ENCODE peak calls at places on chromosome 4, in eight cellular contexts. One of them, this sample, is unnamed.
A peak's percentile ranks its signal among the peaks of the same experiment; 100 is the strongest.

GRCh38 chr4:152010680-152011079 is 249.9 kb upstream of the GATB start:
- DNase-seq in colonic mucosa: no peak
- DNase-seq in coronary artery: no peak
- DNase-seq in pancreas: no peak
- DNase-seq in breast epithelium: no peak
- DNase-seq in right lobe of liver: no peak
- DNase-seq in AG04449: no peak
- DNase-seq in cardiac muscle cell: no peak
- DNase-seq in this sample: no peak

GRCh38 chr4:161555689-161556660 is 607.8 kb downstream of the FSTL5 start:
- DNase-seq in colonic mucosa: no peak
- DNase-seq in coronary artery: no peak
- DNase-seq in pancreas: no peak
- DNase-seq in breast epithelium: no peak
- DNase-seq in right lobe of liver: no peak
- DNase-seq in AG04449: no peak
- DNase-seq in cardiac muscle cell: no peak
- DNase-seq in this sample: peak; percentile 81

GRCh38 chr4:139767168-139767567 is 101.5 kb downstream of the MGST2 start:
- DNase-seq in colonic mucosa: no peak
- DNase-seq in coronary artery: peak; percentile 7
- DNase-seq in pancreas: no peak
- DNase-seq in breast epithelium: no peak
- DNase-seq in right lobe of liver: no peak
- DNase-seq in AG04449: peak; percentile 77
- DNase-seq in cardiac muscle cell: no peak
- DNase-seq in this sample: peak; percentile 28

GRCh38 chr4:188143731-188144130 is 4.5 kb downstream of the TRIML1 start:
- DNase-seq in colonic mucosa: no peak
- DNase-seq in coronary artery: no peak
- DNase-seq in pancreas: no peak
- DNase-seq in breast epithelium: no peak
- DNase-seq in right lobe of liver: no peak
- DNase-seq in AG04449: no peak
- DNase-seq in cardiac muscle cell: peak; percentile 39
- DNase-seq in this sample: no peak

GRCh38 chr4:100981447-100982204 is 365.7 kb downstream of the PPP3CA start:
- DNase-seq in colonic mucosa: no peak
- DNase-seq in coronary artery: no peak
- DNase-seq in pancreas: no peak
- DNase-seq in breast epithelium: no peak
- DNase-seq in right lobe of liver: no peak
- DNase-seq in AG04449: peak; percentile 24
- DNase-seq in cardiac muscle cell: no peak
- DNase-seq in this sample: peak; percentile 66

GRCh38 chr4:122500852-122501501 is 44.5 kb upstream of the IL2 start:
- DNase-seq in colonic mucosa: no peak
- DNase-seq in coronary artery: no peak
- DNase-seq in pancreas: no peak
- DNase-seq in breast epithelium: no peak
- DNase-seq in right lobe of liver: no peak
- DNase-seq in AG04449: no peak
- DNase-seq in cardiac muscle cell: no peak
- DNase-seq in this sample: peak; percentile 65

GRCh38 chr4:22635692-22636091 is 57.0 kb upstream of the GBA3 start:
- DNase-seq in colonic mucosa: no peak
- DNase-seq in coronary artery: no peak
- DNase-seq in pancreas: no peak
- DNase-seq in breast epithelium: no peak
- DNase-seq in right lobe of liver: peak; percentile 34
- DNase-seq in AG04449: no peak
- DNase-seq in cardiac muscle cell: no peak
- DNase-seq in this sample: no peak

GRCh38 chr4:86118696-86119095 is 241.2 kb downstream of the MAPK10 start:
- DNase-seq in colonic mucosa: no peak
- DNase-seq in coronary artery: no peak
- DNase-seq in pancreas: no peak
- DNase-seq in breast epithelium: no peak
- DNase-seq in right lobe of liver: no peak
- DNase-seq in AG04449: no peak
- DNase-seq in cardiac muscle cell: no peak
- DNase-seq in this sample: no peak

GRCh38 chr4:55296076-55296475 is 50.0 kb upstream of the SRD5A3 start:
- DNase-seq in colonic mucosa: no peak
- DNase-seq in coronary artery: no peak
- DNase-seq in pancreas: no peak
- DNase-seq in breast epithelium: no peak
- DNase-seq in right lobe of liver: no peak
- DNase-seq in AG04449: no peak
- DNase-seq in cardiac muscle cell: no peak
- DNase-seq in this sample: no peak

GRCh38 chr4:67520141-67520540 is 25.2 kb downstream of the CENPC start:
- DNase-seq in colonic mucosa: no peak
- DNase-seq in coronary artery: no peak
- DNase-seq in pancreas: no peak
- DNase-seq in breast epithelium: no peak
- DNase-seq in right lobe of liver: no peak
- DNase-seq in AG04449: no peak
- DNase-seq in cardiac muscle cell: no peak
- DNase-seq in this sample: no peak

GRCh38 chr4:140568507-140569306 is at the start of gene UCP1:
- DNase-seq in colonic mucosa: peak; percentile 21
- DNase-seq in coronary artery: no peak
- DNase-seq in pancreas: peak; percentile 45
- DNase-seq in breast epithelium: no peak
- DNase-seq in right lobe of liver: peak; percentile 25
- DNase-seq in AG04449: no peak
- DNase-seq in cardiac muscle cell: peak; percentile 72
- DNase-seq in this sample: peak; percentile 3

DNA sequence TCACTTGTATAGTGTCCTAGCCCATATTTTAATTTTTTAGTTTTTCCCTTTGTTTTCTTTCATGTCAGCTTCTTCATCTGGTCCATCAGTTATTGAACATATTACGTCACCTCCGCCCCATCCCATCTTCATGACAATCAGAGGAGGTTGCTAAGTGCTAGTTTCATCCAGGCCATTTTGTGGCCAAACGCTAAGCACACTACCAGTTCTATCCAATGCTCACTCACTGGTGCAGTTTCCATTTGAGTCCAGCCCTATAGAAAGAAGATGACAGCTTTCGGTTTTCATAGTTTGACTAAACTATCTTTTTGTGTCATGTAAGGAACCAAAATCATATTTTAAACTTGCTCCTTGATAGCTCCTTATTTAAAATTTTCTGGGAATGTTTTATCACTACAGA is 304.2 kb downstream of the TENM3 start:
- DNase-seq in colonic mucosa: no peak
- DNase-seq in coronary artery: no peak
- DNase-seq in pancreas: no peak
- DNase-seq in breast epithelium: no peak
- DNase-seq in right lobe of liver: no peak
- DNase-seq in AG04449: no peak
- DNase-seq in cardiac muscle cell: no peak
- DNase-seq in this sample: no peak
- TF ChIP-seq CTCF in colonic mucosa: no peak
- TF ChIP-seq CTCF in coronary artery: no peak
- TF ChIP-seq CTCF in pancreas: no peak
- TF ChIP-seq CTCF in breast epithelium: no peak
- TF ChIP-seq CTCF in right lobe of liver: no peak
- TF ChIP-seq CTCF in AG04449: no peak
- TF ChIP-seq CTCF in cardiac muscle cell: no peak
- TF ChIP-seq CTCF in this sample: no peak

GRCh38 chr4:17558941-17559708 is 17.9 kb upstream of the LAP3 start:
- DNase-seq in colonic mucosa: no peak
- DNase-seq in coronary artery: no peak
- DNase-seq in pancreas: no peak
- DNase-seq in breast epithelium: no peak
- DNase-seq in right lobe of liver: no peak
- DNase-seq in AG04449: no peak
- DNase-seq in cardiac muscle cell: no peak
- DNase-seq in this sample: no peak
- H3K4me3 ChIP-seq in colonic mucosa: no peak overlapping the region
- H3K4me3 ChIP-seq in coronary artery: no peak overlapping the region
- H3K4me3 ChIP-seq in pancreas: no peak overlapping the region
- H3K4me3 ChIP-seq in breast epithelium: no peak overlapping the region
- H3K4me3 ChIP-seq in right lobe of liver: no peak overlapping the region
- H3K4me3 ChIP-seq in AG04449: no peak overlapping the region
- H3K4me3 ChIP-seq in cardiac muscle cell: no peak overlapping the region
- H3K4me3 ChIP-seq in this sample: no peak overlapping the region

GRCh38 chr4:2402453-2402852 is 16.0 kb downstream of the ZFYVE28 start:
- DNase-seq in colonic mucosa: no peak
- DNase-seq in coronary artery: no peak
- DNase-seq in pancreas: no peak
- DNase-seq in breast epithelium: no peak
- DNase-seq in right lobe of liver: no peak
- DNase-seq in AG04449: no peak
- DNase-seq in cardiac muscle cell: no peak
- DNase-seq in this sample: peak; percentile 27

GRCh38 chr4:2401610-2401983 is 16.8 kb downstream of the ZFYVE28 start:
- DNase-seq in colonic mucosa: no peak
- DNase-seq in coronary artery: no peak
- DNase-seq in pancreas: no peak
- DNase-seq in breast epithelium: no peak
- DNase-seq in right lobe of liver: no peak
- DNase-seq in AG04449: no peak
- DNase-seq in cardiac muscle cell: no peak
- DNase-seq in this sample: no peak

GRCh38 chr4:2402941-2403340 is 15.5 kb downstream of the ZFYVE28 start:
- DNase-seq in colonic mucosa: no peak
- DNase-seq in coronary artery: no peak
- DNase-seq in pancreas: no peak
- DNase-seq in breast epithelium: no peak
- DNase-seq in right lobe of liver: no peak
- DNase-seq in AG04449: no peak
- DNase-seq in cardiac muscle cell: no peak
- DNase-seq in this sample: no peak

GRCh38 chr4:2400841-2401609 is 17.4 kb downstream of the ZFYVE28 start:
- DNase-seq in colonic mucosa: no peak
- DNase-seq in coronary artery: no peak
- DNase-seq in pancreas: peak; percentile 68
- DNase-seq in breast epithelium: no peak
- DNase-seq in right lobe of liver: no peak
- DNase-seq in AG04449: no peak
- DNase-seq in cardiac muscle cell: no peak
- DNase-seq in this sample: no peak

GRCh38 chr4:2402053-2402452 is 16.4 kb downstream of the ZFYVE28 start:
- DNase-seq in colonic mucosa: peak; percentile 91
- DNase-seq in coronary artery: no peak
- DNase-seq in pancreas: peak; percentile 78
- DNase-seq in breast epithelium: peak; percentile 32
- DNase-seq in right lobe of liver: peak; percentile 77
- DNase-seq in AG04449: no peak
- DNase-seq in cardiac muscle cell: peak; percentile 89
- DNase-seq in this sample: peak; percentile 40
- TF ChIP-seq CTCF in colonic mucosa: no peak
- TF ChIP-seq CTCF in coronary artery: no peak
- TF ChIP-seq CTCF in pancreas: no peak
- TF ChIP-seq CTCF in breast epithelium: no peak
- TF ChIP-seq CTCF in right lobe of liver: no peak
- TF ChIP-seq CTCF in AG04449: no peak
- TF ChIP-seq CTCF in cardiac muscle cell: no peak
- TF ChIP-seq CTCF in this sample: no peak

GRCh38 chr4:98662619-98663225 is 4.3 kb upstream of the TSPAN5 start:
- DNase-seq in colonic mucosa: no peak
- DNase-seq in coronary artery: no peak
- DNase-seq in pancreas: no peak
- DNase-seq in breast epithelium: no peak
- DNase-seq in right lobe of liver: no peak
- DNase-seq in AG04449: no peak
- DNase-seq in cardiac muscle cell: no peak
- DNase-seq in this sample: no peak
- H3K4me3 ChIP-seq in colonic mucosa: no peak overlapping the region
- H3K4me3 ChIP-seq in coronary artery: no peak overlapping the region
- H3K4me3 ChIP-seq in pancreas: no peak overlapping the region
- H3K4me3 ChIP-seq in breast epithelium: no peak overlapping the region
- H3K4me3 ChIP-seq in right lobe of liver: no peak overlapping the region
- H3K4me3 ChIP-seq in AG04449: no peak overlapping the region
- H3K4me3 ChIP-seq in cardiac muscle cell: no peak overlapping the region
- H3K4me3 ChIP-seq in this sample: no peak overlapping the region

GRCh38 chr4:119138046-119138445 is 2.4 kb downstream of the MYOZ2 start:
- DNase-seq in colonic mucosa: no peak
- DNase-seq in coronary artery: no peak
- DNase-seq in pancreas: no peak
- DNase-seq in breast epithelium: no peak
- DNase-seq in right lobe of liver: no peak
- DNase-seq in AG04449: no peak
- DNase-seq in cardiac muscle cell: peak; percentile 64
- DNase-seq in this sample: peak; percentile 72

GRCh38 chr4:119139316-119139715 is 3.7 kb downstream of the MYOZ2 start:
- DNase-seq in colonic mucosa: no peak
- DNase-seq in coronary artery: no peak
- DNase-seq in pancreas: no peak
- DNase-seq in breast epithelium: no peak
- DNase-seq in right lobe of liver: no peak
- DNase-seq in AG04449: no peak
- DNase-seq in cardiac muscle cell: no peak
- DNase-seq in this sample: peak; percentile 57

GRCh38 chr4:119139822-119140252 is 4.2 kb downstream of the MYOZ2 start:
- DNase-seq in colonic mucosa: no peak
- DNase-seq in coronary artery: no peak
- DNase-seq in pancreas: no peak
- DNase-seq in breast epithelium: no peak
- DNase-seq in right lobe of liver: no peak
- DNase-seq in AG04449: no peak
- DNase-seq in cardiac muscle cell: no peak
- DNase-seq in this sample: no peak

GRCh38 chr4:119135721-119136121 is at the start of gene MYOZ2:
- DNase-seq in colonic mucosa: no peak
- DNase-seq in coronary artery: no peak
- DNase-seq in pancreas: no peak
- DNase-seq in breast epithelium: no peak
- DNase-seq in right lobe of liver: no peak
- DNase-seq in AG04449: no peak
- DNase-seq in cardiac muscle cell: peak; percentile 70
- DNase-seq in this sample: no peak

GRCh38 chr4:119136541-119136940 is 909 bp downstream of the MYOZ2 start:
- DNase-seq in colonic mucosa: no peak
- DNase-seq in coronary artery: no peak
- DNase-seq in pancreas: no peak
- DNase-seq in breast epithelium: no peak
- DNase-seq in right lobe of liver: no peak
- DNase-seq in AG04449: no peak
- DNase-seq in cardiac muscle cell: peak; percentile 30
- DNase-seq in this sample: peak; percentile 77
- TF ChIP-seq CTCF in colonic mucosa: no peak
- TF ChIP-seq CTCF in coronary artery: no peak
- TF ChIP-seq CTCF in pancreas: no peak
- TF ChIP-seq CTCF in breast epithelium: no peak
- TF ChIP-seq CTCF in right lobe of liver: no peak
- TF ChIP-seq CTCF in AG04449: no peak
- TF ChIP-seq CTCF in cardiac muscle cell: peak; percentile 30
- TF ChIP-seq CTCF in this sample: peak; percentile 47